ENCODE peak calls at places on chromosomes 11 and 22, in eight cellular contexts. One of them, this sample, is unnamed.

GRCh38 chr11:2086239-2087040 is 52.7 kb downstream of the IGF2 start:
- DNase-seq in dorsolateral prefrontal cortex: no peak
- DNase-seq in PC-3: no peak
- DNase-seq in body of pancreas: no peak
- DNase-seq in SK-N-SH: no peak
- DNase-seq in lower lobe of right lung: peak; percentile 32
- DNase-seq in prostate gland: no peak
- DNase-seq in OCI-LY7: no peak
- DNase-seq in this sample: no peak

GRCh38 chr11:70331901-70332300 is 61.4 kb downstream of the PPFIA1 start:
- DNase-seq in SK-N-SH: no peak
- DNase-seq in lower lobe of right lung: no peak
- DNase-seq in PC-3: no peak
- DNase-seq in dorsolateral prefrontal cortex: peak; percentile 90
- DNase-seq in prostate gland: peak; percentile 53
- DNase-seq in OCI-LY7: no peak
- DNase-seq in body of pancreas: no peak
- DNase-seq in this sample: no peak

GRCh38 chr22:32897400-32897799 is 95.9 kb downstream of the TIMP3 start:
- DNase-seq in PC-3: no peak
- DNase-seq in prostate gland: no peak
- DNase-seq in lower lobe of right lung: no peak
- DNase-seq in dorsolateral prefrontal cortex: no peak
- DNase-seq in body of pancreas: no peak
- DNase-seq in OCI-LY7: no peak
- DNase-seq in SK-N-SH: no peak
- DNase-seq in this sample: no peak

GRCh38 chr11:69000391-69000790 is 12.7 kb downstream of the MRGPRF start:
- DNase-seq in body of pancreas: no peak
- DNase-seq in SK-N-SH: no peak
- DNase-seq in dorsolateral prefrontal cortex: no peak
- DNase-seq in prostate gland: no peak
- DNase-seq in lower lobe of right lung: no peak
- DNase-seq in PC-3: no peak
- DNase-seq in OCI-LY7: no peak
- DNase-seq in this sample: no peak

GRCh38 chr11:14449302-14449714 is 50.3 kb downstream of the COPB1 start:
- DNase-seq in dorsolateral prefrontal cortex: no peak
- DNase-seq in body of pancreas: no peak
- DNase-seq in lower lobe of right lung: no peak
- DNase-seq in OCI-LY7: no peak
- DNase-seq in PC-3: peak; percentile 50
- DNase-seq in SK-N-SH: peak; percentile 5
- DNase-seq in prostate gland: no peak
- DNase-seq in this sample: no peak

GRCh38 chr22:31122532-31123291 is at the start of gene INPP5J:
- DNase-seq in OCI-LY7: no peak
- DNase-seq in lower lobe of right lung: peak; percentile 43
- DNase-seq in prostate gland: peak; percentile 55
- DNase-seq in dorsolateral prefrontal cortex: peak; percentile 84
- DNase-seq in SK-N-SH: peak; percentile 90
- DNase-seq in PC-3: peak; percentile 44
- DNase-seq in body of pancreas: peak; percentile 84
- DNase-seq in this sample: peak; percentile 86

GRCh38 chr11:20477418-20478090 is 90.0 kb downstream of the PRMT3 start:
- DNase-seq in lower lobe of right lung: no peak
- DNase-seq in prostate gland: no peak
- DNase-seq in dorsolateral prefrontal cortex: no peak
- DNase-seq in PC-3: peak; percentile 54
- DNase-seq in SK-N-SH: no peak
- DNase-seq in OCI-LY7: no peak
- DNase-seq in body of pancreas: no peak
- DNase-seq in this sample: no peak

GRCh38 chr11:124791626-124792341 is 8.4 kb downstream of the MSANTD2 start:
- DNase-seq in prostate gland: no peak
- DNase-seq in SK-N-SH: no peak
- DNase-seq in lower lobe of right lung: no peak
- DNase-seq in PC-3: peak; percentile 30
- DNase-seq in body of pancreas: no peak
- DNase-seq in dorsolateral prefrontal cortex: no peak
- DNase-seq in OCI-LY7: no peak
- DNase-seq in this sample: no peak

GRCh38 chr11:69774354-69775162 is 583 bp downstream of the FGF4 start:
- DNase-seq in dorsolateral prefrontal cortex: no peak
- DNase-seq in prostate gland: no peak
- DNase-seq in OCI-LY7: no peak
- DNase-seq in PC-3: no peak
- DNase-seq in lower lobe of right lung: no peak
- DNase-seq in SK-N-SH: peak; percentile 41
- DNase-seq in body of pancreas: no peak
- DNase-seq in this sample: no peak

GRCh38 chr11:60647087-60647486 is 52.3 kb upstream of the MS4A8 start:
- DNase-seq in PC-3: no peak
- DNase-seq in OCI-LY7: no peak
- DNase-seq in dorsolateral prefrontal cortex: no peak
- DNase-seq in prostate gland: no peak
- DNase-seq in SK-N-SH: no peak
- DNase-seq in lower lobe of right lung: no peak
- DNase-seq in body of pancreas: no peak
- DNase-seq in this sample: no peak

GRCh38 chr22:40325315-40325714 is 21.0 kb upstream of the ADSL start:
- DNase-seq in body of pancreas: no peak
- DNase-seq in prostate gland: no peak
- DNase-seq in OCI-LY7: no peak
- DNase-seq in SK-N-SH: no peak
- DNase-seq in PC-3: no peak
- DNase-seq in dorsolateral prefrontal cortex: no peak
- DNase-seq in lower lobe of right lung: no peak
- DNase-seq in this sample: no peak

GRCh38 chr11:29773656-29774264 is 243.1 kb downstream of the KCNA4 start:
- DNase-seq in prostate gland: no peak
- DNase-seq in dorsolateral prefrontal cortex: no peak
- DNase-seq in SK-N-SH: no peak
- DNase-seq in PC-3: no peak
- DNase-seq in body of pancreas: peak; percentile 19
- DNase-seq in OCI-LY7: no peak
- DNase-seq in lower lobe of right lung: no peak
- DNase-seq in this sample: no peak

GRCh38 chr11:95977534-95978174 is 53.7 kb upstream of the MTMR2 start:
- DNase-seq in lower lobe of right lung: no peak
- DNase-seq in OCI-LY7: no peak
- DNase-seq in prostate gland: no peak
- DNase-seq in SK-N-SH: no peak
- DNase-seq in PC-3: peak; percentile 98
- DNase-seq in body of pancreas: no peak
- DNase-seq in dorsolateral prefrontal cortex: no peak
- DNase-seq in this sample: no peak

GRCh38 chr22:49892226-49892899 is 25.9 kb downstream of the ALG12 start:
- DNase-seq in lower lobe of right lung: no peak
- DNase-seq in SK-N-SH: no peak
- DNase-seq in PC-3: no peak
- DNase-seq in body of pancreas: no peak
- DNase-seq in dorsolateral prefrontal cortex: peak; percentile 97
- DNase-seq in prostate gland: no peak
- DNase-seq in OCI-LY7: no peak
- DNase-seq in this sample: no peak

DNA sequence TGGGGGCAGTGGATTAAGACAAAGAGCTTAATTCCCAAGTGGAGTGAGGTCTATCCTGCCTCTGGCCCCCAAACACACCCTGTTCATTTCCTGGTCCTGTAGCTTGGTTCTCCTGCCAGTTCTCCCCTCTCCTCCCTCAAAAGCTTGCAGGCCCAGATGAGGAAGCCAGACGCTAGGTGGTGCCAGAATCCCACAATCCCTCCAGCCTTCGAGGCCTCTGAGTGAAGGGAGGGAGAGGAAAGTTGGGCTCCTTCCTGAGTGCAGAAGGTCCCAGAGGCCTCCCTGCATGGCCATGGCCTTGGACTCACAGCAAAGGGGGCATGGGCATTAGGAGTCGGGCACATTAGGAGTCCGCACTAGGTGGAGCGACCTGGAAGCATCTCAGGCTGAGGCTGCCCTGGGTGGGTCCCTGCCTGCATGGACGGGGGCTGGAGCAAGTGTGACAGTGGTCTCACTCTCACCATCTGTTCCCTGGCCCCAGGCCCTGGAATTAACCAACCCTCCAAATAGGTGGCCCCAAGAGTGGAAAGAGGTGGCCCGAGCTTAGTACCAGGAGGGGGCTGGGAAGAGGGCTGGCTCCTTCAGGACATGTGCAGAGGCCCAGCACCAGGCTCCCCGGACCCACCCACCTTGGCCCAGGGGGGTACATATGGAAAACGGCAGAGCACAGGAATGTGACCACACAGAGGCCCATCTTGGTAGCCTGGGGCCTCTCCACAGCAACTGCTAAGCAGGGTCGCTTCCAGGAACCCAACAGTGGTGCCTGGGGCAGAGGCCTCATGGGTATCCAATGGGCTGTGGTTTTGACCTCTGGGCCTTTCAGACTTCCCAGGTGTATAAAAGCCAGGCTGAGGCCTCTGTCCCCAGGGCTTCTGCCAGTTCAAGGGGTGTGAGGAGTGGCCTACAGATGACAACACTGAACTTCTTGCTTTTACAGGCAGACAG is 5.2 kb downstream of the FXYD2 start:
- DNase-seq in body of pancreas: peak; percentile 77
- DNase-seq in lower lobe of right lung: peak; percentile 58
- DNase-seq in PC-3: peak; percentile 86
- DNase-seq in OCI-LY7: peak; percentile 35
- DNase-seq in SK-N-SH: peak; percentile 74
- DNase-seq in prostate gland: no peak
- DNase-seq in dorsolateral prefrontal cortex: no peak
- DNase-seq in this sample: peak; percentile 73
- TF ChIP-seq CTCF in body of pancreas: peak; percentile 58
- TF ChIP-seq CTCF in lower lobe of right lung: peak; percentile 44
- TF ChIP-seq CTCF in PC-3: peak; percentile 88
- TF ChIP-seq CTCF in OCI-LY7: peak; percentile 70
- TF ChIP-seq CTCF in SK-N-SH: peak; percentile 48
- TF ChIP-seq CTCF in prostate gland: no peak
- TF ChIP-seq CTCF in dorsolateral prefrontal cortex: peak; percentile 70
- TF ChIP-seq CTCF in this sample: peak; percentile 54

DNA sequence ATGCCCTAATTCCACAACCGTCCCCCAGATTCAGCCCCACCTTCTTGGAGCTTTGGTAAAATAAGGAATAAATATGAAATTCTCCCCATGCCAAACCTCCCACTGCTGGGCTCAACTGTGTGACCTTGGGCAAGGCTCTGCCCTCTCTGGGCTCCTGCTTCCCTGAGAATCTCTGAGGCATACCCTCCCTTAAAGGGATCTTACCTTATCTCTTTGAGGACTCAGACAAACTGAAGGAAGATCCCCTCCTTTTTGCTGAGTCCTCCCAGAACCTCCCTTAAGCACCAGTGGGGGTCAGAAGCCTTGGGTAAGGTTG is 2.7 kb downstream of the CD248 start:
- DNase-seq in PC-3: no peak
- DNase-seq in SK-N-SH: no peak
- DNase-seq in body of pancreas: no peak
- DNase-seq in prostate gland: no peak
- DNase-seq in lower lobe of right lung: no peak
- DNase-seq in OCI-LY7: no peak
- DNase-seq in dorsolateral prefrontal cortex: no peak
- DNase-seq in this sample: no peak
- H3K4me3 ChIP-seq in PC-3: no peak overlapping the region
- H3K4me3 ChIP-seq in SK-N-SH: no peak overlapping the region
- H3K4me3 ChIP-seq in body of pancreas: no peak overlapping the region
- H3K4me3 ChIP-seq in prostate gland: no peak overlapping the region
- H3K4me3 ChIP-seq in lower lobe of right lung: peak overlapping the region; percentile 59
- H3K4me3 ChIP-seq in OCI-LY7: no peak overlapping the region
- H3K4me3 ChIP-seq in dorsolateral prefrontal cortex: peak overlapping the region; percentile 72
- H3K4me3 ChIP-seq in this sample: no peak overlapping the region

DNA sequence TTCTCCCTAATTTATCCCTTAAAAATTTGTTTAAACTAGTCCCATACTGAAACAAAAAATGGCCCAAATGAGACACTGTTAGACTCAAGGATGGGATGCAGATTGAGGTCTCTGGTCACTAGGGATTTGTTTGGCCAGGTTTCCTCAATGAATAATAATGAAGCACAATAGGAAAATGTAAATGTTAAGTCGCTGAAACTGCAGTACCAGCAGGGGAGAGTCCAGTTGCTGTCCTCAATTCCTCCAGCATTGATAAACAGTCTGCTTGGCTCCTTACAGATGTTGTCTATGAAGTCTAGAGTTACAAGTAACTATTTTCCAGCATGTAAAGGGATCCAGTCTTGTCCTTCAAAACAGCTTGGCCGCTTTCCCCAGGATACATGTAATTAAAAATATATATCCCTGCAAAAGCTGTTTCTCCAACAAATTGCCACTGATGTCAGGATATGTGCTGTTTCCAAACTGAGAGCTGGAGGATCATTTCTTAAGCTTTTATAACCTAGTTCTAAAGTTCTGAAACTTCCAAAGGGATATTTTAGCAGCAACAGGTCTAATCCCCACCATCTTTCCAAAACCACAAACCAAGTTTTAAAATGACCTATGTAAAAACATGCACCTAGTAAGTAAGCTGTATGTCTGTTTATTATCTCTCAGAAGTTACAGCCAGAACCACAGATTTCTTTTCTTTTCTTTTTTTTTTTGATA is 2.1 kb downstream of the FZD4 start:
- DNase-seq in dorsolateral prefrontal cortex: no peak
- DNase-seq in PC-3: no peak
- DNase-seq in OCI-LY7: no peak
- DNase-seq in prostate gland: no peak
- DNase-seq in SK-N-SH: no peak
- DNase-seq in lower lobe of right lung: no peak
- DNase-seq in body of pancreas: no peak
- DNase-seq in this sample: no peak
- H3K27ac ChIP-seq in dorsolateral prefrontal cortex: peak overlapping the region; percentile 12
- H3K27ac ChIP-seq in PC-3: no peak overlapping the region
- H3K27ac ChIP-seq in OCI-LY7: no peak overlapping the region
- H3K27ac ChIP-seq in prostate gland: no peak overlapping the region
- H3K27ac ChIP-seq in SK-N-SH: no peak overlapping the region
- H3K27ac ChIP-seq in lower lobe of right lung: peak overlapping the region; percentile 94
- H3K27ac ChIP-seq in body of pancreas: peak overlapping the region; percentile 29
- H3K27ac ChIP-seq in this sample: peak overlapping the region; percentile 61

DNA sequence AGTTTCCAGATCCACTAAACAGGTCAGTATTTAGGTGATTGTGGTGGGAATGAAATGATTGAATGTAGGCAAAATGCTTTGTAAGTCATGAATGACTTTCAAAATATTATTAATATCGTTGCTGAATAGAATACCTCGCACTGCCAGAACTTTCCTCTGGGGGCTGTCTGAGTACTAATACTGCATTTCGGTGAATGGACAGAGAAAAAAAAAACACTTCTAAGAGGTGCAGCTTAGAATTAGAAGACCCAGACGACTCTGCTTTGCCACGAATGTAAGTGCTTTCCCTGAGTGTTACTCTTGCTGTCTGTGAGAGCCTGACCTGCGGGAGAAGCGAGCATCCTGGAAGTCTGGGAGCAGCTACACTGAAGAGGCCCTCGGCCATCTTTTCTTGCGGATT is 95.0 kb downstream of the SCN3B start:
- DNase-seq in OCI-LY7: no peak
- DNase-seq in SK-N-SH: no peak
- DNase-seq in body of pancreas: no peak
- DNase-seq in PC-3: no peak
- DNase-seq in dorsolateral prefrontal cortex: no peak
- DNase-seq in lower lobe of right lung: no peak
- DNase-seq in prostate gland: no peak
- DNase-seq in this sample: peak; percentile 37
- TF ChIP-seq CTCF in OCI-LY7: no peak
- TF ChIP-seq CTCF in SK-N-SH: peak; percentile 46
- TF ChIP-seq CTCF in body of pancreas: no peak
- TF ChIP-seq CTCF in PC-3: no peak
- TF ChIP-seq CTCF in dorsolateral prefrontal cortex: no peak
- TF ChIP-seq CTCF in lower lobe of right lung: no peak
- TF ChIP-seq CTCF in prostate gland: no peak
- TF ChIP-seq CTCF in this sample: no peak

GRCh38 chr11:62858201-62858600 is 18.8 kb upstream of the WDR74 start:
- DNase-seq in prostate gland: no peak
- DNase-seq in OCI-LY7: no peak
- DNase-seq in PC-3: no peak
- DNase-seq in SK-N-SH: no peak
- DNase-seq in lower lobe of right lung: no peak
- DNase-seq in body of pancreas: no peak
- DNase-seq in dorsolateral prefrontal cortex: no peak
- DNase-seq in this sample: no peak
- H3K4me3 ChIP-seq in prostate gland: no peak overlapping the region
- H3K4me3 ChIP-seq in OCI-LY7: peak overlapping the region; percentile 94
- H3K4me3 ChIP-seq in PC-3: peak overlapping the region; percentile 93
- H3K4me3 ChIP-seq in SK-N-SH: no peak overlapping the region
- H3K4me3 ChIP-seq in lower lobe of right lung: no peak overlapping the region
- H3K4me3 ChIP-seq in body of pancreas: no peak overlapping the region
- H3K4me3 ChIP-seq in dorsolateral prefrontal cortex: peak overlapping the region; percentile 90
- H3K4me3 ChIP-seq in this sample: no peak overlapping the region

This sample was measured in thyroid gland.